ENCODE peak calls at places on chromosome 5, in eight cellular contexts. B is NCI-H524; Q is bronchial epithelial cell; K is skeletal muscle cell; G is fibroblast of the conjunctiva; W is stimulated activated CD8-positive, alpha-beta memory T cell treated with anti-CD3 and anti-CD28 coated beads, Interleukin-15, amount 100 ng/mL, for 24 hours; M is stimulated activated CD4-positive, alpha-beta T cell treated with anti-CD3 and anti-CD28 coated beads, Interleukin-15, amount 100 ng/mL, for 24 hours; V is esophagus squamous epithelium. C is an unnamed sample.

GRCh38 chr5:129003232-129003631 is 37.9 kb downstream of the SLC27A6 start:
- DNase-seq in B (no peak), Q (peak), K (no peak), G (no peak), W (no peak), M (no peak), V (no peak), C (no peak)

GRCh38 chr5:161410640-161411039 is 135.9 kb downstream of the GABRB2 start:
- DNase-seq in B (no peak), Q (no peak), K (no peak), G (no peak), W (no peak), M (no peak), V (no peak), C (no peak)

GRCh38 chr5:149615976-149616375 is 34.7 kb downstream of the ARHGEF37 start:
- DNase-seq in B (no peak), Q (no peak), K (no peak), G (no peak), W (no peak), M (no peak), V (no peak), C (no peak)

GRCh38 chr5:176406436-176407052 is 9.8 kb downstream of the CLTB start:
- DNase-seq in B (no peak), Q (no peak), K (no peak), G (no peak), W (no peak), M (no peak), V (no peak), C (no peak)

GRCh38 chr5:73625314-73625904 is 587 bp upstream of the ARHGEF28 start:
- DNase-seq in B (peak), Q (no peak), K (no peak), G (no peak), W (no peak), M (no peak), V (no peak), C (no peak)

GRCh38 chr5:150595466-150596031 is 44.9 kb upstream of the SYNPO start:
- DNase-seq in B (no peak), Q (no peak), K (no peak), G (no peak), W (no peak), M (no peak), V (no peak), C (no peak)

GRCh38 chr5:115379622-115380344 is 83.3 kb upstream of the CCDC112 start:
- DNase-seq in B (no peak), Q (peak), K (no peak), G (no peak), W (no peak), M (peak), V (no peak), C (peak)

GRCh38 chr5:127492854-127493738 is 24.3 kb upstream of the PRRC1 start:
- DNase-seq in B (peak), Q (peak), K (no peak), G (peak), W (no peak), M (no peak), V (no peak), C (no peak)

GRCh38 chr5:58455066-58455465 is 4.8 kb downstream of the PLK2 start:
- DNase-seq in B (no peak), Q (no peak), K (no peak), G (no peak), W (no peak), M (no peak), V (no peak), C (no peak)

GRCh38 chr5:154435226-154435625 is 10.6 kb upstream of the SAP30L start:
- DNase-seq in B (no peak), Q (no peak), K (no peak), G (no peak), W (no peak), M (no peak), V (no peak), C (no peak)

GRCh38 chr5:179171816-179172745 is 111.9 kb downstream of the ZNF354C start:
- DNase-seq in B (no peak), Q (no peak), K (no peak), G (no peak), W (no peak), M (no peak), V (no peak), C (no peak)

GRCh38 chr5:159763564-159763963 is 152.7 kb upstream of the ADRA1B start:
- DNase-seq in B (no peak), Q (no peak), K (no peak), G (no peak), W (no peak), M (no peak), V (no peak), C (no peak)

GRCh38 chr5:179152144-179152895 is 92.1 kb downstream of the ZNF354C start:
- DNase-seq in B (no peak), Q (no peak), K (no peak), G (no peak), W (no peak), M (no peak), V (no peak), C (no peak)

GRCh38 chr5:149656576-149657182 is 73.4 kb upstream of the PPARGC1B start:
- DNase-seq in B (peak), Q (peak), K (no peak), G (no peak), W (no peak), M (peak), V (no peak), C (peak)

GRCh38 chr5:1292846-1293415 is 1.9 kb downstream of the TERT start:
- DNase-seq in B (no peak), Q (no peak), K (no peak), G (no peak), W (no peak), M (no peak), V (no peak), C (no peak)

GRCh38 chr5:157300564-157300963 is 34.6 kb downstream of the CYFIP2 start:
- DNase-seq in B (no peak), Q (no peak), K (no peak), G (no peak), W (no peak), M (no peak), V (no peak), C (no peak)

GRCh38 chr5:77077821-77078176 is 9.3 kb downstream of the ZBED3 start:
- DNase-seq in B (no peak), Q (no peak), K (no peak), G (no peak), W (no peak), M (no peak), V (no peak), C (no peak)

GRCh38 chr5:21701317-21701716 is 1151.8 kb downstream of the CDH12 start:
- DNase-seq in B (peak), Q (peak), K (no peak), G (peak), W (no peak), M (no peak), V (no peak), C (no peak)

GRCh38 chr5:149063017-149063687 is at the start of gene SH3TC2:
- DNase-seq in B (no peak), Q (peak), K (peak), G (peak), W (no peak), M (no peak), V (no peak), C (no peak)

GRCh38 chr5:177496111-177497010 is 1.0 kb downstream of the PDLIM7 start:
- DNase-seq in B (peak), Q (peak), K (peak), G (peak), W (no peak), M (no peak), V (no peak), C (peak)